ENCODE peak calls at places on chromosomes 6 and 20, in seven cellular contexts. B, P, K, Q, S, X and M are unnamed samples.

GRCh38 chr6:94121094-94121493 is 701.7 kb upstream of the EPHA7 start:
- DNase-seq in B (no peak), X (no peak), P (no peak), S (no peak), K (no peak), Q (no peak), M (no peak)

GRCh38 chr6:145756170-145756662 is 20.9 kb upstream of the EPM2A start:
- DNase-seq in K (no peak), X (no peak), P (no peak), S (no peak), Q (no peak), B (peak), M (no peak)

GRCh38 chr6:1624848-1625341 is 15.2 kb downstream of the FOXC1 start:
- DNase-seq in P (no peak), X (no peak), Q (peak), B (peak), S (no peak), K (no peak), M (no peak)

GRCh38 chr6:96649926-96650325 is 87.0 kb downstream of the FHL5 start:
- DNase-seq in Q (no peak), K (no peak), S (no peak), P (no peak), X (no peak), B (no peak), M (no peak)

GRCh38 chr6:26327450-26328264 is 37.3 kb upstream of the BTN3A2 start:
- DNase-seq in S (peak), Q (no peak), B (no peak), P (no peak), X (peak), K (peak), M (peak)

GRCh38 chr6:31736026-31736767 is at the start of gene CLIC1:
- DNase-seq in X (peak), P (peak), B (peak), K (peak), S (peak), Q (peak), M (peak)

GRCh38 chr6:34177181-34177591 is 31.3 kb upstream of the GRM4 start:
- DNase-seq in S (no peak), K (no peak), X (no peak), P (peak), Q (no peak), B (no peak), M (no peak)

GRCh38 chr6:8065519-8065911 is 1.3 kb upstream of the BLOC1S5 start:
- DNase-seq in P (no peak), S (no peak), X (peak), Q (no peak), K (no peak), B (no peak), M (peak)

GRCh38 chr6:13729891-13730290 is 18.3 kb upstream of the RANBP9 start:
- DNase-seq in K (no peak), B (peak), X (no peak), S (no peak), Q (no peak), P (no peak), M (no peak)

GRCh38 chr20:16027710-16028109 is 545.5 kb downstream of the KIF16B start:
- DNase-seq in B (no peak), P (no peak), X (no peak), K (no peak), S (no peak), Q (no peak), M (no peak)